ENCODE peak calls at places on chromosomes 12 and 14, in six cellular contexts. One of them, this sample, is unnamed.

GRCh38 chr14:103374121-103374520 is 11.1 kb upstream of the MARK3 start:
- DNase-seq in A549: no peak
- DNase-seq in IMR-90: no peak
- DNase-seq in H1: no peak
- DNase-seq in GM12878: no peak
- DNase-seq in HCT116: no peak
- DNase-seq in this sample: no peak

GRCh38 chr14:90354551-90355298 is 23.0 kb upstream of the NRDE2 start:
- DNase-seq in IMR-90: no peak
- DNase-seq in HCT116: no peak
- DNase-seq in GM12878: no peak
- DNase-seq in H1: no peak
- DNase-seq in A549: no peak
- DNase-seq in this sample: no peak

GRCh38 chr12:44873898-44874297 is 2.2 kb downstream of the NELL2 start:
- DNase-seq in HCT116: peak
- DNase-seq in GM12878: no peak
- DNase-seq in IMR-90: peak
- DNase-seq in A549: no peak
- DNase-seq in H1: no peak
- DNase-seq in this sample: no peak

GRCh38 chr12:24778486-24779304 is 170.2 kb downstream of the BCAT1 start:
- DNase-seq in GM12878: peak
- DNase-seq in HCT116: no peak
- DNase-seq in H1: no peak
- DNase-seq in IMR-90: peak
- DNase-seq in A549: peak
- DNase-seq in this sample: peak

GRCh38 chr14:22973217-22974032 is 8.9 kb downstream of the AJUBA start:
- DNase-seq in IMR-90: peak
- DNase-seq in H1: no peak
- DNase-seq in GM12878: no peak
- DNase-seq in HCT116: no peak
- DNase-seq in A549: peak
- DNase-seq in this sample: peak

GRCh38 chr12:50642035-50642451 is 121.9 kb upstream of the ATF1 start:
- DNase-seq in GM12878: no peak
- DNase-seq in HCT116: no peak
- DNase-seq in IMR-90: peak
- DNase-seq in A549: peak
- DNase-seq in H1: no peak
- DNase-seq in this sample: peak

GRCh38 chr12:11705010-11705409 is 55.5 kb downstream of the ETV6 start:
- DNase-seq in HCT116: no peak
- DNase-seq in H1: no peak
- DNase-seq in GM12878: no peak
- DNase-seq in A549: peak
- DNase-seq in IMR-90: peak
- DNase-seq in this sample: no peak

GRCh38 chr14:63901434-63902085 is 48.8 kb downstream of the SYNE2 start:
- DNase-seq in HCT116: no peak
- DNase-seq in IMR-90: peak
- DNase-seq in GM12878: no peak
- DNase-seq in H1: no peak
- DNase-seq in A549: no peak
- DNase-seq in this sample: no peak

GRCh38 chr12:64098709-64099354 is 123.3 kb downstream of the KICS2 start:
- DNase-seq in A549: no peak
- DNase-seq in GM12878: no peak
- DNase-seq in IMR-90: peak
- DNase-seq in H1: no peak
- DNase-seq in HCT116: no peak
- DNase-seq in this sample: no peak

GRCh38 chr14:34714320-34715107 is at the start of gene CFL2:
- DNase-seq in HCT116: peak
- DNase-seq in A549: peak
- DNase-seq in IMR-90: peak
- DNase-seq in GM12878: no peak
- DNase-seq in H1: peak
- DNase-seq in this sample: peak

GRCh38 chr12:24378548-24379011 is 429.1 kb upstream of the SOX5 start:
- DNase-seq in A549: no peak
- DNase-seq in HCT116: no peak
- DNase-seq in H1: no peak
- DNase-seq in GM12878: no peak
- DNase-seq in IMR-90: peak
- DNase-seq in this sample: no peak

GRCh38 chr14:92121207-92121669 is 268 bp downstream of the NDUFB1 start:
- DNase-seq in IMR-90: peak
- DNase-seq in H1: no peak
- DNase-seq in GM12878: no peak
- DNase-seq in A549: no peak
- DNase-seq in HCT116: no peak
- DNase-seq in this sample: no peak

GRCh38 chr12:44817687-44818086 is 58.4 kb downstream of the NELL2 start:
- DNase-seq in GM12878: no peak
- DNase-seq in IMR-90: no peak
- DNase-seq in A549: no peak
- DNase-seq in HCT116: no peak
- DNase-seq in H1: no peak
- DNase-seq in this sample: no peak

GRCh38 chr12:56695327-56696101 is 7.4 kb upstream of the PTGES3 start:
- DNase-seq in A549: no peak
- DNase-seq in H1: no peak
- DNase-seq in HCT116: no peak
- DNase-seq in IMR-90: peak
- DNase-seq in GM12878: no peak
- DNase-seq in this sample: peak

GRCh38 chr12:52857500-52857899 is 8.7 kb upstream of the KRT78 start:
- DNase-seq in GM12878: no peak
- DNase-seq in A549: no peak
- DNase-seq in H1: no peak
- DNase-seq in IMR-90: no peak
- DNase-seq in HCT116: no peak
- DNase-seq in this sample: no peak

GRCh38 chr12:116954700-116955381 is 44.1 kb downstream of the FBXW8 start:
- DNase-seq in HCT116: no peak
- DNase-seq in A549: no peak
- DNase-seq in IMR-90: no peak
- DNase-seq in H1: no peak
- DNase-seq in GM12878: no peak
- DNase-seq in this sample: no peak

GRCh38 chr12:46524778-46525177 is 152.2 kb upstream of the SLC38A2 start:
- DNase-seq in H1: no peak
- DNase-seq in IMR-90: peak
- DNase-seq in GM12878: no peak
- DNase-seq in A549: no peak
- DNase-seq in HCT116: no peak
- DNase-seq in this sample: no peak

GRCh38 chr12:75816892-75817291 is 214.7 kb downstream of the PHLDA1 start:
- DNase-seq in A549: peak
- DNase-seq in H1: no peak
- DNase-seq in GM12878: peak
- DNase-seq in HCT116: peak
- DNase-seq in IMR-90: peak
- DNase-seq in this sample: peak

GRCh38 chr12:102874819-102875218 is 42.2 kb downstream of the PAH start:
- DNase-seq in H1: no peak
- DNase-seq in A549: no peak
- DNase-seq in IMR-90: no peak
- DNase-seq in HCT116: no peak
- DNase-seq in GM12878: no peak
- DNase-seq in this sample: no peak

GRCh38 chr14:88792572-88793258 is at the start of gene EML5:
- DNase-seq in GM12878: no peak
- DNase-seq in H1: peak
- DNase-seq in A549: peak
- DNase-seq in IMR-90: peak
- DNase-seq in HCT116: peak
- DNase-seq in this sample: peak

GRCh38 chr12:88127099-88127498 is 14.8 kb downstream of the CEP290 start:
- DNase-seq in GM12878: no peak
- DNase-seq in H1: no peak
- DNase-seq in HCT116: no peak
- DNase-seq in IMR-90: no peak
- DNase-seq in A549: no peak
- DNase-seq in this sample: no peak

GRCh38 chr12:56836800-56837663 is 73.9 kb downstream of the HSD17B6 start:
- DNase-seq in A549: no peak
- DNase-seq in IMR-90: peak
- DNase-seq in HCT116: no peak
- DNase-seq in GM12878: no peak
- DNase-seq in H1: no peak
- DNase-seq in this sample: no peak

GRCh38 chr14:91252901-91253794 is 8.6 kb upstream of the GPR68 start:
- DNase-seq in A549: peak
- DNase-seq in GM12878: no peak
- DNase-seq in HCT116: no peak
- DNase-seq in H1: no peak
- DNase-seq in IMR-90: no peak
- DNase-seq in this sample: peak

GRCh38 chr12:106254724-106255123 is 6.9 kb upstream of the CKAP4 start:
- DNase-seq in IMR-90: no peak
- DNase-seq in HCT116: no peak
- DNase-seq in A549: no peak
- DNase-seq in H1: no peak
- DNase-seq in GM12878: no peak
- DNase-seq in this sample: no peak

GRCh38 chr12:120229583-120230325 is 28.8 kb upstream of the RPLP0 start:
- DNase-seq in H1: no peak
- DNase-seq in A549: no peak
- DNase-seq in IMR-90: no peak
- DNase-seq in HCT116: no peak
- DNase-seq in GM12878: no peak
- DNase-seq in this sample: no peak

GRCh38 chr14:96297999-96298398 is 42.0 kb downstream of the BDKRB1 start:
- DNase-seq in A549: no peak
- DNase-seq in H1: no peak
- DNase-seq in HCT116: no peak
- DNase-seq in IMR-90: no peak
- DNase-seq in GM12878: no peak
- DNase-seq in this sample: no peak

GRCh38 chr12:49733219-49734017 is 7.9 kb upstream of the TMBIM6 start:
- DNase-seq in A549: no peak
- DNase-seq in GM12878: no peak
- DNase-seq in IMR-90: no peak
- DNase-seq in H1: no peak
- DNase-seq in HCT116: no peak
- DNase-seq in this sample: no peak

DNA sequence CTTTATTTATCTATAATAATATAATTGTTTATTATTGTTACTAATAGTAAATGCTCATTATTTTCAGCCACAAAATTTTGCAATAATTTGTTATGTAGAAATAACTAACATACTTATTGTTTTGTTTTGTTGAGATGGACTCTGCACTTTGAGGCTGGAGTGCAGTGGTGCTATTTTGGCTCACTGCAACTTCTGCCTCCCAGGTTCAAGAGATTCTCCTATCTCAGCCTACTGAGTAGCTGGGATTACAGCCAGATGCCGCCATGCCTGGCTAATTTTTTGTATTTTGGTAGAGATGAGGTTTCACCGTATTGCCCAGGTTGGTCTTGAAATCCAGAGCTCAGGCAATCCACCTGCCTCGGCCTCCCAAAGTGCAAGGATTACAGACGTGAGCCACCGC is 76.6 kb upstream of the RAP1B start:
- DNase-seq in IMR-90: no peak
- DNase-seq in A549: no peak
- DNase-seq in H1: no peak
- DNase-seq in HCT116: no peak
- DNase-seq in GM12878: no peak
- DNase-seq in this sample: no peak
- TF ChIP-seq RAD21 in IMR-90: no peak
- TF ChIP-seq RAD21 in A549: no peak
- TF ChIP-seq RAD21 in H1: no peak
- TF ChIP-seq RAD21 in HCT116: no peak
- TF ChIP-seq RAD21 in GM12878: no peak
- TF ChIP-seq RAD21 in this sample: no peak

GRCh38 chr14:77955816-77956796 is 156.2 kb downstream of the ADCK1 start:
- DNase-seq in H1: no peak
- DNase-seq in HCT116: no peak
- DNase-seq in A549: no peak
- DNase-seq in IMR-90: no peak
- DNase-seq in GM12878: no peak
- DNase-seq in this sample: no peak
- H3K4me3 ChIP-seq in H1: no peak
- H3K4me3 ChIP-seq in HCT116: no peak
- H3K4me3 ChIP-seq in A549: no peak
- H3K4me3 ChIP-seq in IMR-90: no peak
- H3K4me3 ChIP-seq in GM12878: no peak
- H3K4me3 ChIP-seq in this sample: no peak

GRCh38 chr12:51825216-51825615 is 23.3 kb downstream of the FIGNL2 start:
- DNase-seq in IMR-90: no peak
- DNase-seq in HCT116: no peak
- DNase-seq in A549: no peak
- DNase-seq in H1: no peak
- DNase-seq in GM12878: no peak
- DNase-seq in this sample: no peak
- TF ChIP-seq RAD21 in IMR-90: no peak
- TF ChIP-seq RAD21 in HCT116: no peak
- TF ChIP-seq RAD21 in A549: no peak
- TF ChIP-seq RAD21 in H1: no peak
- TF ChIP-seq RAD21 in GM12878: no peak
- TF ChIP-seq RAD21 in this sample: no peak

GRCh38 chr12:6952860-6953416 is 1.8 kb downstream of the PTPN6 start:
- DNase-seq in H1: no peak
- DNase-seq in GM12878: no peak
- DNase-seq in IMR-90: no peak
- DNase-seq in A549: no peak
- DNase-seq in HCT116: no peak
- DNase-seq in this sample: no peak
- H3K4me3 ChIP-seq in H1: no peak
- H3K4me3 ChIP-seq in GM12878: peak
- H3K4me3 ChIP-seq in IMR-90: no peak
- H3K4me3 ChIP-seq in A549: no peak
- H3K4me3 ChIP-seq in HCT116: no peak
- H3K4me3 ChIP-seq in this sample: no peak

This sample was measured in K562.